ENCODE peak calls at places on chromosome 11, in five cellular contexts. N is activated CD4-positive, alpha-beta T cell treated with anti-CD3 and anti-CD28 coated beads, Interleukin-2, amount 50 U/mL, for 48 hours; J is M059J; D is hippocampal formation; B is GM12865. V is an unnamed sample.

GRCh38 chr11:129302386-129303101 is 73.1 kb upstream of the BARX2 start:
- DNase-seq in N (no peak), J (no peak), D (no peak), B (no peak), V (no peak)

GRCh38 chr11:131228378-131228777 is 142.0 kb upstream of the NTM start:
- DNase-seq in N (no peak), J (no peak), D (no peak), B (peak), V (no peak)

GRCh38 chr11:66467756-66468155 is 1.1 kb downstream of the PELI3 start:
- DNase-seq in N (no peak), J (peak), D (no peak), B (no peak), V (peak)

GRCh38 chr11:67289226-67289650 is at the start of gene ANKRD13D:
- DNase-seq in N (no peak), J (no peak), D (peak), B (no peak), V (peak)

GRCh38 chr11:10930224-10930960 is 72.5 kb upstream of the ZBED5 start:
- DNase-seq in N (no peak), J (peak), D (no peak), B (no peak), V (peak)

GRCh38 chr11:72067676-72068075 is 12.7 kb downstream of the NUMA1 start:
- DNase-seq in N (no peak), J (no peak), D (no peak), B (no peak), V (no peak)

GRCh38 chr11:124075841-124076571 is 34.9 kb upstream of the OR10G7 start:
- DNase-seq in N (peak), J (no peak), D (no peak), B (peak), V (peak)

GRCh38 chr11:134759855-134760254 is 347.8 kb upstream of the B3GAT1 start:
- DNase-seq in N (no peak), J (no peak), D (no peak), B (no peak), V (no peak)

GRCh38 chr11:134139873-134140331 is 71.0 kb downstream of the JAM3 start:
- DNase-seq in N (peak), J (peak), D (peak), B (peak), V (peak)

GRCh38 chr11:118436639-118437045 is 350 bp downstream of the KMT2A start:
- DNase-seq in N (peak), J (peak), D (peak), B (peak), V (no peak)

GRCh38 chr11:7677071-7677470 is 3.8 kb upstream of the CYB5R2 start:
- DNase-seq in N (no peak), J (peak), D (no peak), B (no peak), V (no peak)

GRCh38 chr11:110331626-110332025 is 35.2 kb upstream of the RDX start:
- DNase-seq in N (no peak), J (no peak), D (no peak), B (no peak), V (no peak)

GRCh38 chr11:61756452-61757212 is 4.2 kb downstream of the MYRF start:
- DNase-seq in N (peak), J (peak), D (no peak), B (peak), V (no peak)